ENCODE peak calls at places on chromosomes 7 and 10, in six cellular contexts. One of them, this sample, is unnamed.

GRCh38 chr7:11256501-11256900 is 282.8 kb downstream of the PHF14 start:
- DNase-seq in transverse colon: no peak
- DNase-seq in H1: no peak
- DNase-seq in esophagus muscularis mucosa: no peak
- DNase-seq in stomach: no peak
- DNase-seq in A549: no peak
- DNase-seq in this sample: no peak

GRCh38 chr7:138825049-138825721 is 27.2 kb upstream of the ATP6V0A4 start:
- DNase-seq in transverse colon: no peak
- DNase-seq in H1: no peak
- DNase-seq in esophagus muscularis mucosa: no peak
- DNase-seq in stomach: no peak
- DNase-seq in A549: no peak
- DNase-seq in this sample: no peak

GRCh38 chr7:54846272-54846671 is 87.3 kb upstream of the SEC61G start:
- DNase-seq in transverse colon: no peak
- DNase-seq in H1: no peak
- DNase-seq in esophagus muscularis mucosa: no peak
- DNase-seq in stomach: no peak
- DNase-seq in A549: no peak
- DNase-seq in this sample: no peak

GRCh38 chr7:34453150-34453549 is 204.9 kb upstream of the NPSR1 start:
- DNase-seq in transverse colon: no peak
- DNase-seq in H1: no peak
- DNase-seq in esophagus muscularis mucosa: no peak
- DNase-seq in stomach: no peak
- DNase-seq in A549: no peak
- DNase-seq in this sample: no peak

GRCh38 chr10:79375321-79376077 is 28.2 kb downstream of the PPIF start:
- DNase-seq in transverse colon: no peak
- DNase-seq in H1: no peak
- DNase-seq in esophagus muscularis mucosa: no peak
- DNase-seq in stomach: no peak
- DNase-seq in A549: no peak
- DNase-seq in this sample: peak

GRCh38 chr10:3192856-3193635 is 20.5 kb upstream of the PITRM1 start:
- DNase-seq in transverse colon: peak
- DNase-seq in H1: no peak
- DNase-seq in esophagus muscularis mucosa: no peak
- DNase-seq in stomach: peak
- DNase-seq in A549: peak
- DNase-seq in this sample: no peak

GRCh38 chr10:72812798-72813430 is 80.6 kb upstream of the OIT3 start:
- DNase-seq in transverse colon: no peak
- DNase-seq in H1: no peak
- DNase-seq in esophagus muscularis mucosa: no peak
- DNase-seq in stomach: no peak
- DNase-seq in A549: peak
- DNase-seq in this sample: no peak

GRCh38 chr10:5948999-5949759 is 28.2 kb downstream of the IL15RA start:
- DNase-seq in transverse colon: peak
- DNase-seq in H1: peak
- DNase-seq in esophagus muscularis mucosa: no peak
- DNase-seq in stomach: peak
- DNase-seq in A549: peak
- DNase-seq in this sample: peak

GRCh38 chr7:86768967-86769760 is 125.5 kb downstream of the GRM3 start:
- DNase-seq in transverse colon: no peak
- DNase-seq in H1: no peak
- DNase-seq in esophagus muscularis mucosa: no peak
- DNase-seq in stomach: no peak
- DNase-seq in A549: no peak
- DNase-seq in this sample: no peak

GRCh38 chr7:5578441-5579024 is 154.9 kb upstream of the TNRC18 start:
- DNase-seq in transverse colon: no peak
- DNase-seq in H1: no peak
- DNase-seq in esophagus muscularis mucosa: no peak
- DNase-seq in stomach: no peak
- DNase-seq in A549: no peak
- DNase-seq in this sample: no peak

GRCh38 chr7:158164101-158165095 is 423.2 kb downstream of the PTPRN2 start:
- DNase-seq in transverse colon: no peak
- DNase-seq in H1: no peak
- DNase-seq in esophagus muscularis mucosa: peak
- DNase-seq in stomach: no peak
- DNase-seq in A549: no peak
- DNase-seq in this sample: no peak

GRCh38 chr10:6048281-6049030 is 13.7 kb downstream of the IL2RA start:
- DNase-seq in transverse colon: no peak
- DNase-seq in H1: no peak
- DNase-seq in esophagus muscularis mucosa: peak
- DNase-seq in stomach: no peak
- DNase-seq in A549: no peak
- DNase-seq in this sample: peak

GRCh38 chr7:22814261-22815208 is 8.1 kb downstream of the TOMM7 start:
- DNase-seq in transverse colon: no peak
- DNase-seq in H1: no peak
- DNase-seq in esophagus muscularis mucosa: no peak
- DNase-seq in stomach: no peak
- DNase-seq in A549: peak
- DNase-seq in this sample: no peak

GRCh38 chr7:117217636-117218035 is 105.2 kb downstream of the WNT2 start:
- DNase-seq in transverse colon: no peak
- DNase-seq in H1: no peak
- DNase-seq in esophagus muscularis mucosa: no peak
- DNase-seq in stomach: no peak
- DNase-seq in A549: no peak
- DNase-seq in this sample: no peak

GRCh38 chr10:77508076-77508475 is 129.5 kb downstream of the KCNMA1 start:
- DNase-seq in transverse colon: no peak
- DNase-seq in H1: no peak
- DNase-seq in esophagus muscularis mucosa: no peak
- DNase-seq in stomach: no peak
- DNase-seq in A549: no peak
- DNase-seq in this sample: no peak

GRCh38 chr10:124632064-124632531 is 112.1 kb downstream of the FAM53B start:
- DNase-seq in transverse colon: no peak
- DNase-seq in H1: no peak
- DNase-seq in esophagus muscularis mucosa: no peak
- DNase-seq in stomach: peak
- DNase-seq in A549: no peak
- DNase-seq in this sample: no peak

GRCh38 chr10:120172371-120172770 is 279.8 kb downstream of the SEC23IP start:
- DNase-seq in transverse colon: no peak
- DNase-seq in H1: peak
- DNase-seq in esophagus muscularis mucosa: no peak
- DNase-seq in stomach: no peak
- DNase-seq in A549: no peak
- DNase-seq in this sample: no peak

GRCh38 chr10:54372164-54372563 is 428.9 kb downstream of the PCDH15 start:
- DNase-seq in transverse colon: no peak
- DNase-seq in H1: no peak
- DNase-seq in esophagus muscularis mucosa: no peak
- DNase-seq in stomach: no peak
- DNase-seq in A549: no peak
- DNase-seq in this sample: no peak

GRCh38 chr7:6536899-6537298 is 14.4 kb downstream of the GRID2IP start:
- DNase-seq in transverse colon: no peak
- DNase-seq in H1: peak
- DNase-seq in esophagus muscularis mucosa: no peak
- DNase-seq in stomach: no peak
- DNase-seq in A549: no peak
- DNase-seq in this sample: no peak

GRCh38 chr7:158443014-158443687 is 144.5 kb downstream of the PTPRN2 start:
- DNase-seq in transverse colon: no peak
- DNase-seq in H1: no peak
- DNase-seq in esophagus muscularis mucosa: no peak
- DNase-seq in stomach: no peak
- DNase-seq in A549: no peak
- DNase-seq in this sample: no peak

GRCh38 chr7:110502893-110503465 is 587.9 kb upstream of the LRRN3 start:
- DNase-seq in transverse colon: no peak
- DNase-seq in H1: no peak
- DNase-seq in esophagus muscularis mucosa: no peak
- DNase-seq in stomach: no peak
- DNase-seq in A549: no peak
- DNase-seq in this sample: no peak

GRCh38 chr7:2022021-2022409 is 210.7 kb downstream of the MAD1L1 start:
- DNase-seq in transverse colon: no peak
- DNase-seq in H1: no peak
- DNase-seq in esophagus muscularis mucosa: no peak
- DNase-seq in stomach: no peak
- DNase-seq in A549: no peak
- DNase-seq in this sample: no peak

GRCh38 chr10:24722676-24723385 is 856 bp downstream of the ARHGAP21 start:
- DNase-seq in transverse colon: peak
- DNase-seq in H1: no peak
- DNase-seq in esophagus muscularis mucosa: no peak
- DNase-seq in stomach: peak
- DNase-seq in A549: peak
- DNase-seq in this sample: peak

GRCh38 chr7:141387521-141388217 is 163.5 kb upstream of the AGK start:
- DNase-seq in transverse colon: no peak
- DNase-seq in H1: no peak
- DNase-seq in esophagus muscularis mucosa: no peak
- DNase-seq in stomach: no peak
- DNase-seq in A549: no peak
- DNase-seq in this sample: no peak

GRCh38 chr10:72466018-72466417 is 111.3 kb upstream of the DNAJB12 start:
- DNase-seq in transverse colon: no peak
- DNase-seq in H1: no peak
- DNase-seq in esophagus muscularis mucosa: no peak
- DNase-seq in stomach: no peak
- DNase-seq in A549: no peak
- DNase-seq in this sample: no peak

GRCh38 chr7:100429637-100430449 is at the start of gene MEPCE:
- DNase-seq in transverse colon: peak
- DNase-seq in H1: no peak
- DNase-seq in esophagus muscularis mucosa: peak
- DNase-seq in stomach: peak
- DNase-seq in A549: peak
- DNase-seq in this sample: peak
- TF ChIP-seq EP300 in transverse colon: no peak
- TF ChIP-seq EP300 in H1: no peak
- TF ChIP-seq EP300 in esophagus muscularis mucosa: no peak
- TF ChIP-seq EP300 in stomach: no peak
- TF ChIP-seq EP300 in A549: no peak
- TF ChIP-seq EP300 in this sample: peak

GRCh38 chr10:102225646-102226541 is at the start of gene ELOVL3:
- DNase-seq in transverse colon: peak
- DNase-seq in H1: peak
- DNase-seq in esophagus muscularis mucosa: peak
- DNase-seq in stomach: peak
- DNase-seq in A549: peak
- DNase-seq in this sample: peak
- TF ChIP-seq EP300 in transverse colon: no peak
- TF ChIP-seq EP300 in H1: no peak
- TF ChIP-seq EP300 in esophagus muscularis mucosa: no peak
- TF ChIP-seq EP300 in stomach: no peak
- TF ChIP-seq EP300 in A549: no peak
- TF ChIP-seq EP300 in this sample: no peak

DNA sequence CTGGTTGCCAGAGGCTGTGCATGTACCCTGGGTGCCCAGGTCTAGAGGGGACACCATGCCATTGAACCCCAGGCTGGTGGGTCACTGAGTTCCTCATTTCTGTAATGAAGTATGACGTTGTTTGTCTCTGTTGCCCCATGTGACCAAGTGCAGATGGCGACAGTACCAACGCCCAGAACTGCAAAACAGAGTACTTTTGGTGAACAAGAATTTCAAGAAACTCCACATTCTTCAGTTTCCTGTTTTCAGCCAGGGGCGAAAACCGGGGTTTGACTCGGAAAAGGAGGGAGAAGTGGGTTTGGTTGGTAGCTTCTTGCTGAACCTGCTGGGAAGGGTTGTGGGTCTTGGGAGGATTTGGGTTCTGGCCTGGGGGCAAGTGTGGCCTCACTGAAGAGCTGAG is 18.2 kb downstream of the CYP17A1 start:
- DNase-seq in transverse colon: peak
- DNase-seq in H1: no peak
- DNase-seq in esophagus muscularis mucosa: no peak
- DNase-seq in stomach: no peak
- DNase-seq in A549: no peak
- DNase-seq in this sample: peak
- TF ChIP-seq EP300 in transverse colon: peak
- TF ChIP-seq EP300 in H1: no peak
- TF ChIP-seq EP300 in esophagus muscularis mucosa: no peak
- TF ChIP-seq EP300 in stomach: no peak
- TF ChIP-seq EP300 in A549: no peak
- TF ChIP-seq EP300 in this sample: peak

GRCh38 chr7:82762880-82763279 is 319.3 kb upstream of the CACNA2D1 start:
- DNase-seq in transverse colon: no peak
- DNase-seq in H1: no peak
- DNase-seq in esophagus muscularis mucosa: no peak
- DNase-seq in stomach: no peak
- DNase-seq in A549: no peak
- DNase-seq in this sample: no peak

GRCh38 chr7:82760831-82761230 is 317.3 kb upstream of the CACNA2D1 start:
- DNase-seq in transverse colon: no peak
- DNase-seq in H1: no peak
- DNase-seq in esophagus muscularis mucosa: no peak
- DNase-seq in stomach: no peak
- DNase-seq in A549: no peak
- DNase-seq in this sample: no peak

GRCh38 chr7:82755705-82756551 is 312.4 kb upstream of the CACNA2D1 start:
- DNase-seq in transverse colon: no peak
- DNase-seq in H1: no peak
- DNase-seq in esophagus muscularis mucosa: no peak
- DNase-seq in stomach: no peak
- DNase-seq in A549: no peak
- DNase-seq in this sample: no peak

DNA sequence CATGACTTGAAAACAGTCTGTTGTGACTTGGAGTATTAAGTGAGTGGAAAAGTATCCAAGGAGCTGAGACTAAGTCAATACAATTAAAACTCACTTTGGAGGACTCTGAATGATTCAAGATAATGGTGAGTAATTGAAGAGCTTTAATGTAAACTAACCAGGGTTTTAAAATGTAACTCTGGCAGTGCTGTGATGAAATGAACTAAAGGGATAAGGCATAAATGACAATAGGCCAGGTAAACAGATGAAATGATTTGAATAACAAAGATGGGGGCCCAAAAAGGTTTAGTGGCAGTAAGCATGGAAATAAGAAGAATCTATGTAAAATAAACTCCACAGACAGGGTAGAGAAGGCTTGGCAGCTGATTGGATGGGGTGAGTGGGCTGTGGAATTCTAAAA is 316.5 kb upstream of the CACNA2D1 start:
- DNase-seq in transverse colon: no peak
- DNase-seq in H1: no peak
- DNase-seq in esophagus muscularis mucosa: no peak
- DNase-seq in stomach: no peak
- DNase-seq in A549: no peak
- DNase-seq in this sample: no peak
- TF ChIP-seq EP300 in transverse colon: no peak
- TF ChIP-seq EP300 in H1: no peak
- TF ChIP-seq EP300 in esophagus muscularis mucosa: no peak
- TF ChIP-seq EP300 in stomach: no peak
- TF ChIP-seq EP300 in A549: no peak
- TF ChIP-seq EP300 in this sample: no peak

This sample was measured in sigmoid colon.